ENCODE peak calls at places on chromosomes 7 and 10, in ten cellular contexts. S is amygdala; Z is H7; K is nephron progenitor cell; L is activated naive CD4-positive, alpha-beta T cell; M is stomach; W is cardiac septum; I is uterus; Q is IMR-90; D is astrocyte of the spinal cord. N is an unnamed sample.
A peak's percentile ranks its signal among the peaks of the same experiment; 100 is the strongest.

GRCh38 chr7:1100386-1100785 is 12.5 kb downstream of the GPER1 start:
- DNase-seq in S (no peak), Z (no peak), K (no peak), L (no peak), M (no peak), W (no peak), I (no peak), Q (no peak), D (no peak), N (no peak)

GRCh38 chr10:13758302-13758701 is 171.5 kb downstream of the PRPF18 start:
- DNase-seq in S (no peak), Z (no peak), K (peak; percentile 51), L (no peak), M (no peak), W (no peak), I (no peak), Q (peak; percentile 70), D (peak; percentile 59), N (no peak)

GRCh38 chr7:70525991-70526390 is 606.0 kb upstream of the GALNT17 start:
- DNase-seq in S (no peak), Z (no peak), K (no peak), L (no peak), M (no peak), W (no peak), I (no peak), Q (no peak), D (no peak), N (no peak)

GRCh38 chr10:8365935-8366911 is 311.7 kb downstream of the GATA3 start:
- DNase-seq in S (no peak), Z (peak; percentile 4), K (no peak), L (no peak), M (peak; percentile 52), W (no peak), I (no peak), Q (peak; percentile 81), D (peak; percentile 91), N (no peak)

GRCh38 chr7:149690688-149691446 is 82.5 kb downstream of the ZNF467 start:
- DNase-seq in S (no peak), Z (peak; percentile 73), K (peak; percentile 80), L (no peak), M (no peak), W (no peak), I (peak; percentile 24), Q (peak; percentile 71), D (peak; percentile 17), N (no peak)

GRCh38 chr7:21946228-21946709 is 570 bp upstream of the CDCA7L start:
- DNase-seq in S (no peak), Z (no peak), K (no peak), L (no peak), M (no peak), W (no peak), I (no peak), Q (no peak), D (no peak), N (no peak)

GRCh38 chr10:28248092-28248491 is 54.8 kb downstream of the MPP7 start:
- DNase-seq in S (no peak), Z (no peak), K (no peak), L (no peak), M (no peak), W (peak; percentile 76), I (no peak), Q (peak; percentile 31), D (peak; percentile 26), N (no peak)

GRCh38 chr10:69835233-69835632 is 33.5 kb downstream of the COL13A1 start:
- DNase-seq in S (no peak), Z (no peak), K (no peak), L (no peak), M (no peak), W (no peak), I (no peak), Q (no peak), D (no peak), N (no peak)

GRCh38 chr7:66353547-66353946 is 148.4 kb downstream of the TPST1 start:
- DNase-seq in S (no peak), Z (no peak), K (no peak), L (no peak), M (no peak), W (no peak), I (no peak), Q (peak; percentile 58), D (no peak), N (no peak)

GRCh38 chr7:4166807-4167206 is 515.3 kb upstream of the FOXK1 start:
- DNase-seq in S (no peak), Z (peak; percentile 72), K (no peak), L (no peak), M (no peak), W (no peak), I (no peak), Q (no peak), D (no peak), N (no peak)

GRCh38 chr10:101616415-101617101 is 28.4 kb downstream of the DPCD start:
- DNase-seq in S (no peak), Z (peak; percentile 53), K (no peak), L (no peak), M (no peak), W (peak; percentile 64), I (no peak), Q (no peak), D (no peak), N (no peak)

GRCh38 chr10:329361-330099 is 194.3 kb downstream of the ZMYND11 start:
- DNase-seq in S (peak; percentile 50), Z (peak; percentile 51), K (no peak), L (no peak), M (peak; percentile 93), W (peak; percentile 80), I (peak; percentile 92), Q (peak; percentile 96), D (peak; percentile 97), N (no peak)

GRCh38 chr7:91962419-91962818 is 21.8 kb downstream of the AKAP9 start:
- DNase-seq in S (no peak), Z (no peak), K (no peak), L (no peak), M (no peak), W (no peak), I (no peak), Q (no peak), D (no peak), N (no peak)

GRCh38 chr10:131889755-131890154 is 11.1 kb upstream of the PPP2R2D start:
- DNase-seq in S (no peak), Z (peak; percentile 32), K (no peak), L (no peak), M (no peak), W (no peak), I (no peak), Q (no peak), D (no peak), N (no peak)

GRCh38 chr10:95756796-95757657 is 1.1 kb downstream of the ENTPD1 start:
- DNase-seq in S (no peak), Z (no peak), K (no peak), L (no peak), M (no peak), W (no peak), I (no peak), Q (no peak), D (no peak), N (no peak)

GRCh38 chr7:53466396-53466795 is 431.0 kb downstream of the POM121L12 start:
- DNase-seq in S (no peak), Z (no peak), K (no peak), L (no peak), M (no peak), W (no peak), I (no peak), Q (no peak), D (no peak), N (no peak)

GRCh38 chr10:24872049-24872789 is 80.2 kb downstream of the PRTFDC1 start:
- DNase-seq in S (peak; percentile 13), Z (no peak), K (peak; percentile 4), L (no peak), M (no peak), W (no peak), I (no peak), Q (no peak), D (peak; percentile 48), N (peak; percentile 40)

GRCh38 chr7:43569424-43569823 is 13.5 kb upstream of the STK17A start:
- DNase-seq in S (no peak), Z (no peak), K (no peak), L (no peak), M (no peak), W (no peak), I (no peak), Q (peak; percentile 84), D (peak; percentile 91), N (no peak)

GRCh38 chr7:157439149-157439548 is 102.3 kb downstream of the DNAJB6 start:
- DNase-seq in S (no peak), Z (no peak), K (no peak), L (no peak), M (no peak), W (peak; percentile 33), I (no peak), Q (no peak), D (no peak), N (no peak)

GRCh38 chr10:75049316-75050285 is 61.9 kb upstream of the SAMD8 start:
- DNase-seq in S (no peak), Z (peak; percentile 47), K (no peak), L (no peak), M (no peak), W (peak; percentile 44), I (peak; percentile 10), Q (no peak), D (no peak), N (no peak)

GRCh38 chr10:131657985-131658330 is 242.8 kb upstream of the PPP2R2D start:
- DNase-seq in S (no peak), Z (no peak), K (no peak), L (no peak), M (peak; percentile 13), W (no peak), I (no peak), Q (no peak), D (no peak), N (no peak)

GRCh38 chr7:128740996-128741395 is 1.8 kb downstream of the CALU start:
- DNase-seq in S (no peak), Z (no peak), K (no peak), L (no peak), M (no peak), W (no peak), I (no peak), Q (no peak), D (peak; percentile 46), N (no peak)

GRCh38 chr7:135710417-135711138 is 17.4 kb downstream of the SLC13A4 start:
- DNase-seq in S (no peak), Z (peak; percentile 90), K (peak; percentile 31), L (no peak), M (no peak), W (no peak), I (no peak), Q (no peak), D (no peak), N (no peak)

GRCh38 chr10:91536101-91536500 is 96.8 kb downstream of the PPP1R3C start:
- DNase-seq in S (no peak), Z (no peak), K (no peak), L (no peak), M (no peak), W (no peak), I (peak; percentile 66), Q (peak; percentile 72), D (no peak), N (no peak)

GRCh38 chr7:38178695-38179344 is 775 bp downstream of the STARD3NL start:
- DNase-seq in S (no peak), Z (no peak), K (no peak), L (no peak), M (no peak), W (no peak), I (no peak), Q (peak; percentile 54), D (no peak), N (no peak)

GRCh38 chr7:71776726-71777125 is 635.4 kb downstream of the CALN1 start:
- DNase-seq in S (no peak), Z (no peak), K (no peak), L (no peak), M (no peak), W (no peak), I (no peak), Q (no peak), D (no peak), N (no peak)

GRCh38 chr10:60135020-60135419 is 228.7 kb upstream of the CCDC6 start:
- DNase-seq in S (no peak), Z (no peak), K (no peak), L (no peak), M (no peak), W (no peak), I (no peak), Q (no peak), D (no peak), N (no peak)

GRCh38 chr7:98135984-98136383 is 29.3 kb downstream of the LMTK2 start:
- DNase-seq in S (no peak), Z (no peak), K (no peak), L (no peak), M (no peak), W (no peak), I (no peak), Q (no peak), D (no peak), N (no peak)